ENCODE peak calls at places on chromosomes 16 and 17, in four cellular contexts. One of them, this sample, is unnamed.

GRCh38 chr17:79658811-79659207 is 48.0 kb upstream of the RBFOX3 start:
- DNase-seq in GM12891: no peak
- DNase-seq in K562: peak
- DNase-seq in GM12878: no peak
- DNase-seq in this sample: no peak

GRCh38 chr16:22235839-22236745 is 30.0 kb downstream of the EEF2K start:
- DNase-seq in GM12891: no peak
- DNase-seq in K562: no peak
- DNase-seq in GM12878: no peak
- DNase-seq in this sample: no peak

GRCh38 chr17:73459980-73460379 is 148.2 kb upstream of the CDC42EP4 start:
- DNase-seq in GM12891: no peak
- DNase-seq in K562: no peak
- DNase-seq in GM12878: no peak
- DNase-seq in this sample: no peak

GRCh38 chr16:84561291-84561690 is 56.6 kb downstream of the COTL1 start:
- DNase-seq in GM12891: no peak
- DNase-seq in K562: no peak
- DNase-seq in GM12878: no peak
- DNase-seq in this sample: no peak

GRCh38 chr17:17107281-17107680 is 65.0 kb downstream of the MPRIP start:
- DNase-seq in GM12891: no peak
- DNase-seq in K562: no peak
- DNase-seq in GM12878: no peak
- DNase-seq in this sample: no peak

GRCh38 chr17:51653902-51654301 is 393.6 kb downstream of the UTP18 start:
- DNase-seq in GM12891: no peak
- DNase-seq in K562: no peak
- DNase-seq in GM12878: no peak
- DNase-seq in this sample: no peak

GRCh38 chr17:17723354-17724261 is 42.4 kb downstream of the RAI1 start:
- DNase-seq in GM12891: peak
- DNase-seq in K562: no peak
- DNase-seq in GM12878: no peak
- DNase-seq in this sample: no peak

GRCh38 chr17:37488009-37488604 is 1.6 kb upstream of the DUSP14 start:
- DNase-seq in GM12891: no peak
- DNase-seq in K562: peak
- DNase-seq in GM12878: no peak
- DNase-seq in this sample: peak

GRCh38 chr16:61872778-61873119 is 163.5 kb downstream of the CDH8 start:
- DNase-seq in GM12891: no peak
- DNase-seq in K562: no peak
- DNase-seq in GM12878: no peak
- DNase-seq in this sample: no peak

GRCh38 chr17:12620200-12620720 is 45.4 kb upstream of the MYOCD start:
- DNase-seq in GM12891: no peak
- DNase-seq in K562: no peak
- DNase-seq in GM12878: no peak
- DNase-seq in this sample: no peak

GRCh38 chr17:59361386-59361785 is 29.9 kb downstream of the YPEL2 start:
- DNase-seq in GM12891: no peak
- DNase-seq in K562: no peak
- DNase-seq in GM12878: no peak
- DNase-seq in this sample: no peak

GRCh38 chr17:79939755-79940154 is 95.9 kb downstream of the TBC1D16 start:
- DNase-seq in GM12891: no peak
- DNase-seq in K562: no peak
- DNase-seq in GM12878: no peak
- DNase-seq in this sample: no peak

GRCh38 chr16:4142268-4142667 is 26.0 kb upstream of the ADCY9 start:
- DNase-seq in GM12891: peak
- DNase-seq in K562: no peak
- DNase-seq in GM12878: peak
- DNase-seq in this sample: no peak

GRCh38 chr17:19977360-19978205 is at the start of gene AKAP10:
- DNase-seq in GM12891: peak
- DNase-seq in K562: peak
- DNase-seq in GM12878: peak
- DNase-seq in this sample: peak

GRCh38 chr17:19376799-19377198 is 1.5 kb upstream of the MAPK7 start:
- DNase-seq in GM12891: no peak
- DNase-seq in K562: no peak
- DNase-seq in GM12878: no peak
- DNase-seq in this sample: no peak

GRCh38 chr16:2785101-2785991 is 2.0 kb downstream of the PRSS33 start:
- DNase-seq in GM12891: no peak
- DNase-seq in K562: peak
- DNase-seq in GM12878: no peak
- DNase-seq in this sample: no peak

GRCh38 chr17:77540975-77541374 is 400.2 kb downstream of the SEC14L1 start:
- DNase-seq in GM12891: no peak
- DNase-seq in K562: no peak
- DNase-seq in GM12878: no peak
- DNase-seq in this sample: no peak

GRCh38 chr16:86044881-86045600 is 146.1 kb downstream of the IRF8 start:
- DNase-seq in GM12891: no peak
- DNase-seq in K562: peak
- DNase-seq in GM12878: no peak
- DNase-seq in this sample: no peak

GRCh38 chr16:49534901-49535300 is 161.3 kb downstream of the C16orf78 start:
- DNase-seq in GM12891: no peak
- DNase-seq in K562: no peak
- DNase-seq in GM12878: no peak
- DNase-seq in this sample: no peak

GRCh38 chr16:66007717-66008116 is 358.8 kb upstream of the CDH5 start:
- DNase-seq in GM12891: no peak
- DNase-seq in K562: no peak
- DNase-seq in GM12878: no peak
- DNase-seq in this sample: no peak

GRCh38 chr17:45759761-45760160 is 24.4 kb upstream of the CRHR1 start:
- DNase-seq in GM12891: no peak
- DNase-seq in K562: peak
- DNase-seq in GM12878: no peak
- DNase-seq in this sample: no peak

GRCh38 chr16:81527477-81528178 is 83.0 kb downstream of the CMIP start:
- DNase-seq in GM12891: no peak
- DNase-seq in K562: no peak
- DNase-seq in GM12878: no peak
- DNase-seq in this sample: no peak

GRCh38 chr16:78996806-78997205 is 603.7 kb downstream of the MAF start:
- DNase-seq in GM12891: no peak
- DNase-seq in K562: no peak
- DNase-seq in GM12878: no peak
- DNase-seq in this sample: no peak

GRCh38 chr16:8877894-8878522 is 4.1 kb upstream of the LITAFD start:
- DNase-seq in GM12891: no peak
- DNase-seq in K562: no peak
- DNase-seq in GM12878: no peak
- DNase-seq in this sample: no peak

GRCh38 chr17:82835766-82836512 is 3.9 kb downstream of the ZNF750 start:
- DNase-seq in GM12891: no peak
- DNase-seq in K562: no peak
- DNase-seq in GM12878: no peak
- DNase-seq in this sample: no peak

GRCh38 chr16:22220076-22220453 is 14.0 kb downstream of the EEF2K start:
- DNase-seq in GM12891: no peak
- DNase-seq in K562: no peak
- DNase-seq in GM12878: no peak
- DNase-seq in this sample: no peak

GRCh38 chr16:82059983-82060421 is 24.9 kb downstream of the HSD17B2 start:
- DNase-seq in GM12891: no peak
- DNase-seq in K562: no peak
- DNase-seq in GM12878: no peak
- DNase-seq in this sample: no peak

GRCh38 chr16:82793550-82794244 is 166.9 kb downstream of the CDH13 start:
- DNase-seq in GM12891: no peak
- DNase-seq in K562: no peak
- DNase-seq in GM12878: no peak
- DNase-seq in this sample: no peak

GRCh38 chr16:79721186-79721745 is 120.7 kb upstream of the MAF start:
- DNase-seq in GM12891: no peak
- DNase-seq in K562: no peak
- DNase-seq in GM12878: no peak
- DNase-seq in this sample: no peak

GRCh38 chr16:81836279-81837054 is 57.4 kb downstream of the PLCG2 start:
- DNase-seq in GM12891: peak
- DNase-seq in K562: no peak
- DNase-seq in GM12878: peak
- DNase-seq in this sample: no peak

GRCh38 chr16:16127469-16128116 is 95.7 kb downstream of the ABCC6 start:
- DNase-seq in GM12891: peak
- DNase-seq in K562: peak
- DNase-seq in GM12878: peak
- DNase-seq in this sample: peak

GRCh38 chr17:42133461-42134041 is 10.9 kb downstream of the HSPB9 start:
- DNase-seq in GM12891: no peak
- DNase-seq in K562: no peak
- DNase-seq in GM12878: no peak
- DNase-seq in this sample: no peak

GRCh38 chr16:57941016-57941656 is 29.8 kb downstream of the CNGB1 start:
- DNase-seq in GM12891: no peak
- DNase-seq in K562: no peak
- DNase-seq in GM12878: no peak
- DNase-seq in this sample: peak

GRCh38 chr16:15477802-15478201 is 43.4 kb downstream of the BMERB1 start:
- DNase-seq in GM12891: no peak
- DNase-seq in K562: no peak
- DNase-seq in GM12878: no peak
- DNase-seq in this sample: no peak

DNA sequence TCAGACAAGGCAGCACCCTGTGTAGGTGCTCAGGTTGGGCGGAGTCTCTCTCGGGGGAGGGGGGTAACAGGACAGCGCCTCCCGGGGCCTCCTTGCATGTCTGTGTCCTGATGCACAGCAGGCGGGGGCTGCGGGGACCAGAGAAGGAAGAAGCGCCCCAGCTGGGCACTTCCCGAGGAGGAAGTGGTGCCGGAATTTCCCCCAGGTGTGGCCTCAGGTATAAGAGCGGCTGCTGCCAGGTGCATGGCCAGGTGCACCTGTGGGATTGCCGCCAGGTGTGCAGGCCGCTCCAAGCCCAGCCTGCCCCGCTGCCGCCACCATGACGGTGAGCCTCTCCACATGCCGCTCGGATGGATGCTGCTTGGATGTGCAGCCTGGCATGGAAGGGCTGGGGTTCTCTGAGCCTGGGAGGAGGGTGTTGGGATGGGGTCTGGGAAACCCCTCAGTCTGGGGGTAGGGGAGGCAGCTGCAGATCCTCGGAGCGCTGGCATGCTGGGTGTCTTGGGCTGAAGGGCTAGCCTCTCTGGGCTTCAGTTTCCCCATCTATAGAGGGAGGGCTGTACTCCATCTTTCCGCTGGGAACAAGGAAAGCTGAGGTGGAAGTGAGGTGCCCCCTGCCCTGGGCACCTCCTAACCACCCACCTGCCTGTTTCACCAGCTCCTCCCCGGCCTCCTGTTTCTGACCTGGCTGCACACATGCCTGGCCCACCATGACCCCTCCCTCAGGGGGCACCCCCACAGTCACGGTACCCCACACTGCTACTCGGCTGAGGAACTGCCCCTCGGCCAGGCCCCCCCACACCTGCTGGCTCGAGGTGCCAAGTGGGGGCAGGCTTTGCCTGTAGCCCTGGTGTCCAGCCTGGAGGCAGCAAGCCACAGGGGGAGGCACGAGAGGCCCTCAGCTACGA is at the start of gene IL17C:
- DNase-seq in GM12891: no peak
- DNase-seq in K562: peak
- DNase-seq in GM12878: no peak
- DNase-seq in this sample: no peak
- TF ChIP-seq POLR2AphosphoS5 in GM12891: no peak
- TF ChIP-seq POLR2AphosphoS5 in K562: no peak
- TF ChIP-seq POLR2AphosphoS5 in GM12878: no peak
- TF ChIP-seq POLR2AphosphoS5 in this sample: no peak

GRCh38 chr16:12096162-12096781 is 119.7 kb downstream of the SNX29 start:
- DNase-seq in GM12891: no peak
- DNase-seq in K562: no peak
- DNase-seq in GM12878: no peak
- DNase-seq in this sample: no peak
- TF ChIP-seq SPI1 in GM12891: no peak
- TF ChIP-seq SPI1 in K562: no peak
- TF ChIP-seq SPI1 in GM12878: no peak
- TF ChIP-seq SPI1 in this sample: no peak

GRCh38 chr16:53045554-53046250 is 7.0 kb downstream of the CHD9NB start:
- DNase-seq in GM12891: no peak
- DNase-seq in K562: no peak
- DNase-seq in GM12878: no peak
- DNase-seq in this sample: no peak

GRCh38 chr16:53041196-53041977 is 11.3 kb downstream of the CHD9NB start:
- DNase-seq in GM12891: no peak
- DNase-seq in K562: no peak
- DNase-seq in GM12878: no peak
- DNase-seq in this sample: no peak

GRCh38 chr16:53042235-53042645 is 10.5 kb downstream of the CHD9NB start:
- DNase-seq in GM12891: no peak
- DNase-seq in K562: no peak
- DNase-seq in GM12878: no peak
- DNase-seq in this sample: no peak

GRCh38 chr16:53043462-53043861 is 9.2 kb downstream of the CHD9NB start:
- DNase-seq in GM12891: no peak
- DNase-seq in K562: no peak
- DNase-seq in GM12878: no peak
- DNase-seq in this sample: no peak

GRCh38 chr16:53043986-53044571 is 8.6 kb downstream of the CHD9NB start:
- DNase-seq in GM12891: no peak
- DNase-seq in K562: no peak
- DNase-seq in GM12878: no peak
- DNase-seq in this sample: no peak
- TF ChIP-seq POLR2AphosphoS5 in GM12891: no peak
- TF ChIP-seq POLR2AphosphoS5 in K562: no peak
- TF ChIP-seq POLR2AphosphoS5 in GM12878: no peak
- TF ChIP-seq POLR2AphosphoS5 in this sample: no peak

DNA sequence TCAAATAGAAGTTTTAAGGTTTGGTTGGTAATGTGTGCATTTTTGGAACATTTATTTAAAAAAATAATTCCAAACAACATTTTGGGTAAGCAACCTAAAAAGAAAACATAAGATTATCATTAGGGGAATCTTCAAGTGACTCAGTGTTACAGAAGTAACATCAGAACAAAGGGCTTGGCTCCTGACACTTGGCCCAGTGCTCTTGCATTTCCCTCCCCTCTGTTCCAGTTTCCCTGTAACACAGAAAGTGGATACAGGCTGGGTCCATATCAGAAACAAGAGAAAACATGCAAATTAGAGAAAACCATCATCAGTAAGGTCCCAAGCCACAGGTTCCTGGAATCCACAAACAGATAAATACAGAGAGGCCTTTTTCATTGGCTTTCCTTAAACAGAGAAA is 40.1 kb downstream of the SKAP1 start:
- DNase-seq in GM12891: no peak
- DNase-seq in K562: no peak
- DNase-seq in GM12878: no peak
- DNase-seq in this sample: no peak
- TF ChIP-seq SPI1 in GM12891: no peak
- TF ChIP-seq SPI1 in K562: no peak
- TF ChIP-seq SPI1 in GM12878: no peak
- TF ChIP-seq SPI1 in this sample: no peak